ENCODE peak calls at places on chromosome 7, in seven cellular contexts. S is DMS153; X is M059J; L is RWPE1; K is left cardiac atrium; D is CD8-positive, alpha-beta memory T cell; C is mucosa of descending colon. J is an unnamed sample.

GRCh38 chr7:143229054-143229790 is 7.4 kb downstream of the TAS2R40 start:
- DNase-seq in S (peak), X (no peak), L (no peak), K (no peak), D (no peak), C (no peak), J (no peak)

GRCh38 chr7:54705436-54705835 is 53.6 kb downstream of the SEC61G start:
- DNase-seq in S (peak), X (peak), L (peak), K (no peak), D (no peak), C (peak), J (no peak)

GRCh38 chr7:78301361-78301760 is 502.8 kb downstream of the PHTF2 start:
- DNase-seq in S (no peak), X (peak), L (no peak), K (no peak), D (no peak), C (no peak), J (no peak)

GRCh38 chr7:6015917-6016652 is 7.0 kb downstream of the AIMP2 start:
- DNase-seq in S (no peak), X (peak), L (peak), K (peak), D (no peak), C (no peak), J (no peak)

GRCh38 chr7:88480266-88480665 is 173.6 kb upstream of the STEAP4 start:
- DNase-seq in S (no peak), X (no peak), L (no peak), K (no peak), D (no peak), C (no peak), J (no peak)

GRCh38 chr7:35035511-35035921 is 1.8 kb downstream of the DPY19L1 start:
- DNase-seq in S (peak), X (peak), L (peak), K (no peak), D (peak), C (peak), J (peak)

GRCh38 chr7:151361193-151361959 is 19.8 kb downstream of the NUB1 start:
- DNase-seq in S (no peak), X (no peak), L (no peak), K (no peak), D (no peak), C (no peak), J (no peak)

GRCh38 chr7:129906700-129907099 is 46.1 kb downstream of the UBE2H start:
- DNase-seq in S (no peak), X (peak), L (no peak), K (no peak), D (no peak), C (peak), J (no peak)